ENCODE peak calls at places on chromosomes 11 and 22, in five cellular contexts. One of them, this sample, is unnamed.

GRCh38 chr11:128599729-128600128 is 12.4 kb upstream of the ETS1 start:
- DNase-seq in stimulated activated CD4-positive, alpha-beta T cell treated with anti-CD3 and anti-CD28 coated beads, TNF-alpha, amount 100 ng/mL, for 4 hours: no peak
- DNase-seq in H9: no peak
- DNase-seq in mucosa of gallbladder: no peak
- DNase-seq in BE2C: no peak
- DNase-seq in this sample: no peak

GRCh38 chr11:131447268-131447667 is 76.9 kb downstream of the NTM start:
- DNase-seq in stimulated activated CD4-positive, alpha-beta T cell treated with anti-CD3 and anti-CD28 coated beads, TNF-alpha, amount 100 ng/mL, for 4 hours: no peak
- DNase-seq in H9: no peak
- DNase-seq in mucosa of gallbladder: no peak
- DNase-seq in BE2C: no peak
- DNase-seq in this sample: no peak

GRCh38 chr11:2590131-2590950 is 109.5 kb downstream of the KCNQ1OT1 start:
- DNase-seq in stimulated activated CD4-positive, alpha-beta T cell treated with anti-CD3 and anti-CD28 coated beads, TNF-alpha, amount 100 ng/mL, for 4 hours: no peak
- DNase-seq in H9: no peak
- DNase-seq in mucosa of gallbladder: no peak
- DNase-seq in BE2C: no peak
- DNase-seq in this sample: peak; percentile 14

GRCh38 chr11:36402568-36403181 is 106.6 kb downstream of the PRR5L start:
- DNase-seq in stimulated activated CD4-positive, alpha-beta T cell treated with anti-CD3 and anti-CD28 coated beads, TNF-alpha, amount 100 ng/mL, for 4 hours: no peak
- DNase-seq in H9: no peak
- DNase-seq in mucosa of gallbladder: no peak
- DNase-seq in BE2C: no peak
- DNase-seq in this sample: no peak

GRCh38 chr11:47858169-47858543 is 10.0 kb upstream of the NUP160 start:
- DNase-seq in stimulated activated CD4-positive, alpha-beta T cell treated with anti-CD3 and anti-CD28 coated beads, TNF-alpha, amount 100 ng/mL, for 4 hours: no peak
- DNase-seq in H9: no peak
- DNase-seq in mucosa of gallbladder: peak; percentile 34
- DNase-seq in BE2C: no peak
- DNase-seq in this sample: no peak

GRCh38 chr11:66450610-66451009 is 12.0 kb upstream of the MRPL11 start:
- DNase-seq in stimulated activated CD4-positive, alpha-beta T cell treated with anti-CD3 and anti-CD28 coated beads, TNF-alpha, amount 100 ng/mL, for 4 hours: no peak
- DNase-seq in H9: no peak
- DNase-seq in mucosa of gallbladder: no peak
- DNase-seq in BE2C: no peak
- DNase-seq in this sample: no peak

GRCh38 chr22:49548356-49549202 is 279.1 kb downstream of the BRD1 start:
- DNase-seq in stimulated activated CD4-positive, alpha-beta T cell treated with anti-CD3 and anti-CD28 coated beads, TNF-alpha, amount 100 ng/mL, for 4 hours: no peak
- DNase-seq in H9: peak; percentile 71
- DNase-seq in mucosa of gallbladder: no peak
- DNase-seq in BE2C: no peak
- DNase-seq in this sample: no peak

GRCh38 chr11:118241191-118242098 is 10.7 kb downstream of the MPZL3 start:
- DNase-seq in stimulated activated CD4-positive, alpha-beta T cell treated with anti-CD3 and anti-CD28 coated beads, TNF-alpha, amount 100 ng/mL, for 4 hours: peak; percentile 56
- DNase-seq in H9: no peak
- DNase-seq in mucosa of gallbladder: peak; percentile 69
- DNase-seq in BE2C: no peak
- DNase-seq in this sample: no peak